ENCODE peak calls at places on chromosomes 6 and 20, in four cellular contexts. F is prostate gland, P is uterus, V is Peyer's patch. N is an unnamed sample.

GRCh38 chr6:106731144-106731842 is 101.9 kb downstream of the QRSL1 start:
- DNase-seq in F (no peak), P (no peak), V (no peak), N (no peak)

GRCh38 chr6:74534485-74535211 is 671.2 kb downstream of the COL12A1 start:
- DNase-seq in F (no peak), P (no peak), V (no peak), N (peak)

GRCh38 chr6:85464722-85465150 is 14.9 kb downstream of the NT5E start:
- DNase-seq in F (no peak), P (no peak), V (no peak), N (peak)

GRCh38 chr6:75747985-75748742 is 875 bp upstream of the MYO6 start:
- DNase-seq in F (no peak), P (no peak), V (peak), N (no peak)

GRCh38 chr6:13615802-13616140 is 636 bp downstream of the NOL7 start:
- DNase-seq in F (peak), P (peak), V (peak), N (peak)

GRCh38 chr20:21118138-21118537 is 7.7 kb upstream of the KIZ start:
- DNase-seq in F (no peak), P (no peak), V (no peak), N (no peak)

GRCh38 chr6:165717732-165718465 is 54.9 kb upstream of the PDE10A start:
- DNase-seq in F (no peak), P (no peak), V (no peak), N (peak)

GRCh38 chr6:43074847-43075741 is 1.0 kb upstream of the PTK7 start:
- DNase-seq in F (no peak), P (peak), V (no peak), N (peak)

GRCh38 chr6:15962449-15962764 is 166.5 kb upstream of the MYLIP start:
- DNase-seq in F (no peak), P (no peak), V (no peak), N (peak)

GRCh38 chr6:30769088-30769852 is 24.9 kb upstream of the IER3 start:
- DNase-seq in F (peak), P (peak), V (peak), N (peak)

GRCh38 chr6:7143161-7143974 is 35.6 kb downstream of the RREB1 start:
- DNase-seq in F (no peak), P (no peak), V (no peak), N (no peak)

GRCh38 chr6:137913996-137914529 is 47.0 kb downstream of the TNFAIP3 start:
- DNase-seq in F (no peak), P (no peak), V (no peak), N (no peak)

GRCh38 chr6:112691289-112691688 is 344.2 kb downstream of the RFPL4B start:
- DNase-seq in F (no peak), P (no peak), V (no peak), N (peak)

GRCh38 chr6:30325150-30325872 is 1.4 kb upstream of the TRIM39 start:
- DNase-seq in F (peak), P (no peak), V (peak), N (peak)

GRCh38 chr6:153231048-153231635 is 100.1 kb upstream of the RGS17 start:
- DNase-seq in F (no peak), P (no peak), V (no peak), N (peak)
- TF ChIP-seq CTCF in F (peak), P (peak), V (peak), N (peak)

DNA sequence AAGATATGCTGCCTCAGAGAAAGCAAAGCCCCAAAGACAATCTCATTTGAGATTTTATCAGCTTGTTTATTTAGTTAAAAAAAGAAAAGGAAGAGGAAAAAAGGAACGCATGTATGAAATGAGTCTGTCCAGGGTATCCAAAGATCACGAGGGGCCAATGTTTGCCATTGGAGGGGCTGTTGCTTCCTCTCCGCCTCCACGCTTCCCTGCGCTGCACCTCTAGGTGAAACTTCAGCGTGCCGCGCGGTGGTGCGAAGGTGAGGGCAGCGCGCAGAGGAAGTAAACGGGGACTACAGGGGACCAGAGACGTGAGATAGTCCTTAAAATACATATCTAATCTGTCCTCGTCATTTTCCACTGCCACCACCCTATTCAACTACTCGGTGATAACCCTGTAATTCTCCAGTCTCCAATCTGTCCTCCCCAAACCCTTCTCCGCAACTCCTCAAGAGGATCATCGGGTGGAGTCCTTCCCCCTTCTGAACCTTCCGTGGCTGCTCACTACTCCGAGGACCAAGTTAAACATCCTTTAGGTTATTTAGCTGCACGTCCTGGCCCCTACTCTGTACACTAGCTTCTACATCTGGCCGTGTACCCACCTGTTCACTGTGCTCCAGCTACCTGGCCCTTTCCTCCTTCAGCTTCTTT is 1.1 kb upstream of the DCBLD1 start:
- DNase-seq in F (no peak), P (no peak), V (no peak), N (no peak)
- H3K4me3 ChIP-seq in F (no peak), P (no peak), V (no peak), N (no peak)

GRCh38 chr6:152124432-152125074 is 317.1 kb downstream of the ESR1 start:
- DNase-seq in F (peak), P (no peak), V (no peak), N (peak)
- TF ChIP-seq CTCF in F (peak), P (peak), V (peak), N (peak)

GRCh38 chr20:57326667-57327455 is 2.7 kb upstream of the SPO11 start:
- DNase-seq in F (peak), P (no peak), V (no peak), N (no peak)

GRCh38 chr20:57322476-57322875 is 7.1 kb upstream of the SPO11 start:
- DNase-seq in F (no peak), P (no peak), V (no peak), N (no peak)

GRCh38 chr20:57327820-57328219 is 1.8 kb upstream of the SPO11 start:
- DNase-seq in F (no peak), P (no peak), V (no peak), N (no peak)

GRCh38 chr20:57323034-57323433 is 6.6 kb upstream of the SPO11 start:
- DNase-seq in F (no peak), P (peak), V (no peak), N (peak)

GRCh38 chr20:57325632-57326356 is 3.8 kb upstream of the SPO11 start:
- DNase-seq in F (no peak), P (no peak), V (no peak), N (no peak)
- H3K4me3 ChIP-seq in F (no peak), P (no peak), V (no peak), N (no peak)

DNA sequence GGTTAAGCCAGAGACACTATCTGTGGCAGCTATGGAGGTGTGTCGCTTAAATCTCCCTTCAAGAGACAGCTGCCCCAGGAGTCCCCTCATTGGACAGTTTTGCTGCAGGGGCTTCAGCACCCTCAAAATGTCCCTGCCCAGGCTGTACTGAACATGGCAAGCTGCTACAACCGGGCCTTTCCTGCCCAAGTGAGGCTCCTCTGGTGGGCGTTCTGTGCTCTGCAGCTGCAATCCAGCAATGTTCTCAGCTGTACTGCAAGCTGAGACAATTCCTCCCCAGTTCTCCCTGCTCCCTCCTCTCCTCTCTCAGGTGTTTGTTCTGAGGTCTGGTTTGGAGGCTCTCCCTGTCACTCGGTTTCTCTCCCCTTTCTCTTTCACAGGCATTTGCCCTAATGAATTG is 190.8 kb upstream of the LAMP5 start:
- DNase-seq in F (no peak), P (no peak), V (no peak), N (no peak)
- TF ChIP-seq CTCF in F (no peak), P (no peak), V (no peak), N (peak)

N was measured in fibroblast of villous mesenchyme.